ENCODE peak calls at places on chromosomes 3 and 15, in six cellular contexts. D is A549, X is MM.1S, Y is GM10248, L is AG09309, R is progenitor cell of endocrine pancreas. Q is an unnamed sample.

GRCh38 chr3:149487598-149488197 is 13.2 kb downstream of the TM4SF4 start:
- DNase-seq in D (no peak), X (peak; percentile 38), Y (peak; percentile 43), L (no peak), R (peak; percentile 18), Q (no peak)

GRCh38 chr15:72599855-72600464 is 54.5 kb upstream of the GOLGA6B start:
- DNase-seq in D (peak; percentile 69), X (peak; percentile 59), Y (peak; percentile 45), L (peak; percentile 28), R (no peak), Q (no peak)

GRCh38 chr3:136141891-136142290 is 54.2 kb downstream of the MSL2 start:
- DNase-seq in D (no peak), X (no peak), Y (no peak), L (no peak), R (no peak), Q (no peak)

GRCh38 chr3:64321747-64322146 is 96.5 kb upstream of the PRICKLE2 start:
- DNase-seq in D (peak; percentile 22), X (no peak), Y (no peak), L (no peak), R (no peak), Q (peak; percentile 71)

GRCh38 chr15:34716111-34716510 is 38.7 kb downstream of the GJD2 start:
- DNase-seq in D (no peak), X (no peak), Y (no peak), L (no peak), R (no peak), Q (no peak)

GRCh38 chr15:50415752-50416404 is 8.3 kb upstream of the USP8 start:
- DNase-seq in D (no peak), X (no peak), Y (no peak), L (no peak), R (no peak), Q (no peak)

GRCh38 chr3:33299395-33300081 is 22.3 kb downstream of the FBXL2 start:
- DNase-seq in D (peak; percentile 13), X (no peak), Y (no peak), L (peak; percentile 73), R (no peak), Q (no peak)

GRCh38 chr3:195863121-195864061 is 45.0 kb downstream of the TNK2 start:
- DNase-seq in D (peak; percentile 53), X (peak; percentile 65), Y (peak; percentile 84), L (peak; percentile 27), R (peak; percentile 76), Q (no peak)

GRCh38 chr15:35690698-35691116 is 144.7 kb upstream of the DPH6 start:
- DNase-seq in D (no peak), X (no peak), Y (no peak), L (peak; percentile 21), R (no peak), Q (no peak)

GRCh38 chr15:41932939-41933725 is 39.2 kb downstream of the EHD4 start:
- DNase-seq in D (no peak), X (no peak), Y (no peak), L (no peak), R (no peak), Q (no peak)

GRCh38 chr3:30518201-30518864 is 88.1 kb upstream of the TGFBR2 start:
- DNase-seq in D (peak; percentile 8), X (no peak), Y (no peak), L (no peak), R (no peak), Q (no peak)

GRCh38 chr3:129507181-129507831 is 21.1 kb upstream of the RHO start:
- DNase-seq in D (no peak), X (no peak), Y (no peak), L (no peak), R (no peak), Q (no peak)

GRCh38 chr15:49439678-49440375 is 16.8 kb downstream of the FGF7 start:
- DNase-seq in D (no peak), X (no peak), Y (no peak), L (no peak), R (no peak), Q (no peak)

GRCh38 chr3:525415-525814 is 328.9 kb downstream of the CHL1 start:
- DNase-seq in D (no peak), X (no peak), Y (no peak), L (no peak), R (no peak), Q (no peak)

DNA sequence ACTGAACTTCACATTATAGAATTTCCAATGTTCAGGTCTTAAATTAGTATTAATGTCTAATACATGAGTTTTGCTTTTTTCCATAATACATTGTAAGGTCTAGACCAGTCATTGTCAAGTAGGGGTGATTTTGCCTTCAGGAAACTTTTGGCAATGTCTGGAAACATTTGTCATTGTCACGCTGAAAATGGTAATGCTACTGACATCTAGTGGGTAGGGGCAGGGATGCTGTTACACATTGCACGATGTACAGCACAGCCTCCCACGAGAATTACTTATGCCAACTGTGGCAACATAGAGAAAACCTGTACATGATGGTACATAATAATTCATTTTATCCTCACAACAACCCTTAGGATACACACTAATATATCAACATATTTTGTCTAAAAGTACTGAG is 384.1 kb downstream of the CADM2 start:
- DNase-seq in D (peak; percentile 3), X (peak; percentile 38), Y (no peak), L (no peak), R (no peak), Q (no peak)
- TF ChIP-seq CTCF in D (peak; percentile 42), X (peak; percentile 56), Y (no peak), L (no peak), R (peak; percentile 51), Q (peak; percentile 52)

GRCh38 chr3:105365536-105366301 is 990 bp upstream of the ALCAM start:
- DNase-seq in D (peak; percentile 50), X (no peak), Y (no peak), L (no peak), R (no peak), Q (no peak)
- TF ChIP-seq CTCF in D (no peak), X (no peak), Y (no peak), L (peak; percentile 6), R (no peak), Q (peak; percentile 10)

GRCh38 chr15:56428821-56429458 is 36.0 kb downstream of the MNS1 start:
- DNase-seq in D (peak; percentile 47), X (peak; percentile 49), Y (peak; percentile 38), L (peak; percentile 10), R (no peak), Q (no peak)
- TF ChIP-seq CTCF in D (peak; percentile 80), X (peak; percentile 58), Y (peak; percentile 39), L (peak; percentile 31), R (peak; percentile 66), Q (peak; percentile 54)

DNA sequence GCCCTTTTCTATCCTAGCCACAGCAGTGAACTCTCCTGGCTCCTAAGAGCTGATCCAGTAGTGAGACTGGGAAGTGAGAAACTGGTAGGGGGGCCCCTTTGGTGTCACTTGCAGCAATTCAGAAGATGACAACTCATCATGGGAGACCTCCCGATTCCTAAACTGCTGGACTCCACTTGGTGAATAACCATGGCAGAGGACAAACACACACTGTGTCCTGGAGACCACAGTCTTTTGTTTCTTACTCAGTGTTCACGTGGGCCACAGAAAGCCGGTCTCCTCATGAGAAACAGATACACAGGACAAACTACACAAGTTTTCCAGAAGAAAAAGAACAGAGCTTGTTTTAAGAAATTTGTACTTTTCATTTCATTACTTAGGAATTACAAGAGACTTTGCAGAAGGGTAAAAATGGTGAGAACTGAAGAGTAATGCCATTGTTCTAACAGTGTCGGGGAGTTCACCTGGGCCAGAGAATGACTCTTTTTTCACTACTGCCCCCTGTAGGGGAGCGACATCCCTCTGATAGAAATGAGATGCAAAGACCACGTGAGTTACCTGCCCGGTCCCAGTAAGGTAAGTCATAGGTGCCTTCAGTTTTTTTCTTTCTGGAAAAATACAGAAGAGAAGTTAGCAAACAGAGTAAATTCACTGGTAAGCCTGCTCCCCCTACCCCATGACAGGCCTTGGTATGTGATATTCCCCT is 38.1 kb downstream of the ST3GAL6 start:
- DNase-seq in D (no peak), X (no peak), Y (no peak), L (no peak), R (no peak), Q (no peak)
- TF ChIP-seq CTCF in D (peak; percentile 13), X (no peak), Y (no peak), L (peak; percentile 11), R (peak; percentile 30), Q (peak; percentile 47)

GRCh38 chr3:156135921-156136655 is 15.7 kb downstream of the KCNAB1 start:
- DNase-seq in D (no peak), X (no peak), Y (no peak), L (no peak), R (no peak), Q (no peak)
- TF ChIP-seq CTCF in D (peak; percentile 19), X (peak; percentile 52), Y (peak; percentile 18), L (no peak), R (peak; percentile 33), Q (peak; percentile 37)

DNA sequence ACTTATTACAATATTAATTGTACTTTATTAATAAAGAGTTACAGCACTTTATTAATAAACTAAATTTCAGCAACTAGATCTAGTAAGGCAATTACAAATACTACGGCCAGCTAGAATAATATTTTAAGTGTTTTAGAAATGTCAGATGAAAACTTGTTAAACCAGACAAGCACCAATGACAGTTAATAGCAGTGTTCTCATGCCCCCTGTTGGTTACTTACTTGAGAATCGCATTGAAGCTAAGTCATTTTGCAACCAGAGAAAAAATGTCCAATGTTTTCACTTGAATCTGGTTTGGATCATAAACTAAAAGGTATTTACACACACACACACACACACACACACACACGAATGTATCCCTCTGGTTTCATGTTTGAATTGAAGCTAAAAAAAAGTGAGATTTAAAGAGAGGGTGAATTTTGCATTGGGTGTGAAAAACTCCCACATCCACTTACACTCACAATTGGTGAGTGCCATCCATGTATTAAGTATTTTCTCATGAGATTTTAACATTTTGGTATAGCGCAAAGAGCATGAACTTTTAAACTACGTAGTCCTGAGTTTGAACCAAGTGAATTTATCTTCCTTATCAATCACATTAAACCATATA is 347.7 kb downstream of the ZBBX start:
- DNase-seq in D (no peak), X (peak; percentile 87), Y (no peak), L (no peak), R (no peak), Q (peak; percentile 12)
- TF ChIP-seq CTCF in D (peak; percentile 36), X (peak; percentile 77), Y (peak; percentile 44), L (peak; percentile 6), R (peak; percentile 74), Q (peak; percentile 76)

GRCh38 chr3:16516695-16517481 is 3.4 kb upstream of the RFTN1 start:
- DNase-seq in D (peak; percentile 38), X (no peak), Y (no peak), L (no peak), R (no peak), Q (no peak)
- TF ChIP-seq CTCF in D (peak; percentile 49), X (no peak), Y (no peak), L (peak; percentile 78), R (peak; percentile 49), Q (peak; percentile 81)